ENCODE peak calls at places on chromosome 11, in nine cellular contexts. One of them, this sample, is unnamed.

GRCh38 chr11:128467610-128468041 is 119.7 kb downstream of the ETS1 start:
- DNase-seq in endodermal cell: no peak
- DNase-seq in AG04449: peak
- DNase-seq in CD14-positive monocyte: no peak
- DNase-seq in AG10803: peak
- DNase-seq in cardiac muscle cell: peak
- DNase-seq in type B pancreatic cell: no peak
- DNase-seq in Calu3: peak
- DNase-seq in right atrium auricular region: peak
- DNase-seq in this sample: no peak

GRCh38 chr11:103920449-103920848 is 116.0 kb upstream of the DDI1 start:
- DNase-seq in endodermal cell: no peak
- DNase-seq in AG04449: no peak
- DNase-seq in CD14-positive monocyte: no peak
- DNase-seq in AG10803: peak
- DNase-seq in cardiac muscle cell: no peak
- DNase-seq in type B pancreatic cell: no peak
- DNase-seq in Calu3: no peak
- DNase-seq in right atrium auricular region: no peak
- DNase-seq in this sample: no peak

GRCh38 chr11:85889676-85890579 is 34.7 kb downstream of the CCDC83 start:
- DNase-seq in endodermal cell: peak
- DNase-seq in AG04449: peak
- DNase-seq in CD14-positive monocyte: no peak
- DNase-seq in AG10803: peak
- DNase-seq in cardiac muscle cell: peak
- DNase-seq in type B pancreatic cell: no peak
- DNase-seq in Calu3: peak
- DNase-seq in right atrium auricular region: no peak
- DNase-seq in this sample: no peak

GRCh38 chr11:47480762-47481161 is 31.8 kb upstream of the RAPSN start:
- DNase-seq in endodermal cell: no peak
- DNase-seq in AG04449: no peak
- DNase-seq in CD14-positive monocyte: no peak
- DNase-seq in AG10803: no peak
- DNase-seq in cardiac muscle cell: no peak
- DNase-seq in type B pancreatic cell: no peak
- DNase-seq in Calu3: no peak
- DNase-seq in right atrium auricular region: no peak
- DNase-seq in this sample: no peak

GRCh38 chr11:1863352-1864215 is 10.7 kb downstream of the LSP1 start:
- DNase-seq in endodermal cell: peak
- DNase-seq in AG04449: peak
- DNase-seq in CD14-positive monocyte: peak
- DNase-seq in AG10803: peak
- DNase-seq in cardiac muscle cell: peak
- DNase-seq in type B pancreatic cell: no peak
- DNase-seq in Calu3: peak
- DNase-seq in right atrium auricular region: peak
- DNase-seq in this sample: no peak

GRCh38 chr11:99316761-99317475 is 296.2 kb downstream of the CNTN5 start:
- DNase-seq in endodermal cell: no peak
- DNase-seq in AG04449: no peak
- DNase-seq in CD14-positive monocyte: no peak
- DNase-seq in AG10803: peak
- DNase-seq in cardiac muscle cell: peak
- DNase-seq in type B pancreatic cell: no peak
- DNase-seq in Calu3: no peak
- DNase-seq in right atrium auricular region: no peak
- DNase-seq in this sample: no peak

GRCh38 chr11:34909955-34910354 is 6.2 kb downstream of the APIP start:
- DNase-seq in endodermal cell: no peak
- DNase-seq in AG04449: no peak
- DNase-seq in CD14-positive monocyte: no peak
- DNase-seq in AG10803: peak
- DNase-seq in cardiac muscle cell: peak
- DNase-seq in type B pancreatic cell: no peak
- DNase-seq in Calu3: no peak
- DNase-seq in right atrium auricular region: no peak
- DNase-seq in this sample: no peak

GRCh38 chr11:70577258-70577603 is 178.9 kb downstream of the CTTN start:
- DNase-seq in endodermal cell: peak
- DNase-seq in AG04449: no peak
- DNase-seq in CD14-positive monocyte: peak
- DNase-seq in AG10803: no peak
- DNase-seq in cardiac muscle cell: no peak
- DNase-seq in type B pancreatic cell: no peak
- DNase-seq in Calu3: no peak
- DNase-seq in right atrium auricular region: no peak
- DNase-seq in this sample: no peak

GRCh38 chr11:23399995-23400394 is 539.7 kb upstream of the CCDC179 start:
- DNase-seq in endodermal cell: no peak
- DNase-seq in AG04449: no peak
- DNase-seq in CD14-positive monocyte: no peak
- DNase-seq in AG10803: no peak
- DNase-seq in cardiac muscle cell: no peak
- DNase-seq in type B pancreatic cell: no peak
- DNase-seq in Calu3: no peak
- DNase-seq in right atrium auricular region: no peak
- DNase-seq in this sample: no peak

GRCh38 chr11:23403210-23404185 is 543.2 kb upstream of the CCDC179 start:
- DNase-seq in endodermal cell: no peak
- DNase-seq in AG04449: no peak
- DNase-seq in CD14-positive monocyte: no peak
- DNase-seq in AG10803: no peak
- DNase-seq in cardiac muscle cell: no peak
- DNase-seq in type B pancreatic cell: no peak
- DNase-seq in Calu3: no peak
- DNase-seq in right atrium auricular region: no peak
- DNase-seq in this sample: no peak

GRCh38 chr11:23406131-23406819 is 546.0 kb upstream of the CCDC179 start:
- DNase-seq in endodermal cell: peak
- DNase-seq in AG04449: no peak
- DNase-seq in CD14-positive monocyte: no peak
- DNase-seq in AG10803: no peak
- DNase-seq in cardiac muscle cell: no peak
- DNase-seq in type B pancreatic cell: no peak
- DNase-seq in Calu3: no peak
- DNase-seq in right atrium auricular region: no peak
- DNase-seq in this sample: no peak

GRCh38 chr11:23404225-23405160 is 544.2 kb upstream of the CCDC179 start:
- DNase-seq in endodermal cell: no peak
- DNase-seq in AG04449: no peak
- DNase-seq in CD14-positive monocyte: no peak
- DNase-seq in AG10803: no peak
- DNase-seq in cardiac muscle cell: no peak
- DNase-seq in type B pancreatic cell: no peak
- DNase-seq in Calu3: no peak
- DNase-seq in right atrium auricular region: no peak
- DNase-seq in this sample: peak

GRCh38 chr11:23405350-23405937 is 545.2 kb upstream of the CCDC179 start:
- DNase-seq in endodermal cell: no peak
- DNase-seq in AG04449: no peak
- DNase-seq in CD14-positive monocyte: no peak
- DNase-seq in AG10803: no peak
- DNase-seq in cardiac muscle cell: no peak
- DNase-seq in type B pancreatic cell: peak
- DNase-seq in Calu3: no peak
- DNase-seq in right atrium auricular region: no peak
- DNase-seq in this sample: no peak
- TF ChIP-seq CTCF in endodermal cell: no peak
- TF ChIP-seq CTCF in AG04449: no peak
- TF ChIP-seq CTCF in CD14-positive monocyte: no peak
- TF ChIP-seq CTCF in AG10803: no peak
- TF ChIP-seq CTCF in cardiac muscle cell: no peak
- TF ChIP-seq CTCF in type B pancreatic cell: no peak
- TF ChIP-seq CTCF in Calu3: no peak
- TF ChIP-seq CTCF in right atrium auricular region: no peak
- TF ChIP-seq CTCF in this sample: no peak

DNA sequence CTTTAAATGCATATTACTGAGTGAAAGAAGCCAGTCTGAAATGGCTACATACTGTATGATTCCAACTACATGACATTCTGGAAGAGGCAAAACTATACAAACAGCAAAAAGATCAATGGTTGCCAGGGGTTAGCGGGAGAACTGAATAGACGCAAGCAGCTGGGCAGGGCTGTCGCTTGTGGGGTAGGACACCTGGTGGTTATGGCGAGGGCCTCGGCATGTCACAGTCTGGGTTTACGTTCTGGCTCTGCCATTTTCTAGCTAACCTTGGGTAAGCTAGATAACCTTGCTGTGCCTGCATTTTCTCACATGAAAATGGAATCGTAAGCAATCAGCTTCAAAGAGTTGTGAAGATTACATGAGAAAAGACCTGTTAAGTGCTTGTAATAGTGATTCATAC is 55.2 kb upstream of the SYT13 start:
- DNase-seq in endodermal cell: peak
- DNase-seq in AG04449: no peak
- DNase-seq in CD14-positive monocyte: no peak
- DNase-seq in AG10803: no peak
- DNase-seq in cardiac muscle cell: no peak
- DNase-seq in type B pancreatic cell: peak
- DNase-seq in Calu3: no peak
- DNase-seq in right atrium auricular region: no peak
- DNase-seq in this sample: no peak
- TF ChIP-seq CTCF in endodermal cell: peak
- TF ChIP-seq CTCF in AG04449: no peak
- TF ChIP-seq CTCF in CD14-positive monocyte: no peak
- TF ChIP-seq CTCF in AG10803: no peak
- TF ChIP-seq CTCF in cardiac muscle cell: no peak
- TF ChIP-seq CTCF in type B pancreatic cell: no peak
- TF ChIP-seq CTCF in Calu3: no peak
- TF ChIP-seq CTCF in right atrium auricular region: no peak
- TF ChIP-seq CTCF in this sample: no peak

GRCh38 chr11:116712428-116712827 is 60.4 kb downstream of the BUD13 start:
- DNase-seq in endodermal cell: no peak
- DNase-seq in AG04449: no peak
- DNase-seq in CD14-positive monocyte: no peak
- DNase-seq in AG10803: no peak
- DNase-seq in cardiac muscle cell: no peak
- DNase-seq in type B pancreatic cell: no peak
- DNase-seq in Calu3: no peak
- DNase-seq in right atrium auricular region: no peak
- DNase-seq in this sample: no peak

GRCh38 chr11:116714902-116715301 is 57.9 kb downstream of the BUD13 start:
- DNase-seq in endodermal cell: no peak
- DNase-seq in AG04449: no peak
- DNase-seq in CD14-positive monocyte: no peak
- DNase-seq in AG10803: no peak
- DNase-seq in cardiac muscle cell: no peak
- DNase-seq in type B pancreatic cell: no peak
- DNase-seq in Calu3: no peak
- DNase-seq in right atrium auricular region: no peak
- DNase-seq in this sample: no peak

GRCh38 chr11:116719102-116719501 is 53.7 kb downstream of the BUD13 start:
- DNase-seq in endodermal cell: no peak
- DNase-seq in AG04449: no peak
- DNase-seq in CD14-positive monocyte: no peak
- DNase-seq in AG10803: no peak
- DNase-seq in cardiac muscle cell: no peak
- DNase-seq in type B pancreatic cell: no peak
- DNase-seq in Calu3: no peak
- DNase-seq in right atrium auricular region: no peak
- DNase-seq in this sample: no peak

GRCh38 chr11:116716617-116717016 is 56.2 kb downstream of the BUD13 start:
- DNase-seq in endodermal cell: no peak
- DNase-seq in AG04449: no peak
- DNase-seq in CD14-positive monocyte: no peak
- DNase-seq in AG10803: no peak
- DNase-seq in cardiac muscle cell: no peak
- DNase-seq in type B pancreatic cell: no peak
- DNase-seq in Calu3: no peak
- DNase-seq in right atrium auricular region: no peak
- DNase-seq in this sample: no peak

DNA sequence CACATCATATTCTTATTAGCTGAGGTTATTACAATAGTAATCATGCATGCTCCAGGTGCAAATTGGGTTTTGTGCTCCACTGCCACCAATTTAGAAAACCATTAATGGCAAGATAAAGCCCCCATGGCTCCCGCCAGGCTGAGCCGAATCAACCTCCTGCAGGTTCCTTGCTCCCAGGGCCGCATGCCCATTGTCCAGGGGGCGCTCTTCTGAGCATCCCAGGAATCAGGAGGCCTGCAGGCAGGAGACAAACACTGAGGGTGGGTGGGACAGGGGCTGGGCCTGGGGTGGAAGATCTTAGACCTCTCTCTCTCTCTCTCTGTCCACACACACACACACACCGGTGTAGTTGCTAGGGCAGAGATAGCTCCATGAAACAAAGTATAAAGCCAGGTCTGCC is 57.4 kb downstream of the BUD13 start:
- DNase-seq in endodermal cell: peak
- DNase-seq in AG04449: no peak
- DNase-seq in CD14-positive monocyte: no peak
- DNase-seq in AG10803: no peak
- DNase-seq in cardiac muscle cell: no peak
- DNase-seq in type B pancreatic cell: no peak
- DNase-seq in Calu3: no peak
- DNase-seq in right atrium auricular region: no peak
- DNase-seq in this sample: no peak
- TF ChIP-seq CTCF in endodermal cell: peak
- TF ChIP-seq CTCF in AG04449: no peak
- TF ChIP-seq CTCF in CD14-positive monocyte: no peak
- TF ChIP-seq CTCF in AG10803: no peak
- TF ChIP-seq CTCF in cardiac muscle cell: no peak
- TF ChIP-seq CTCF in type B pancreatic cell: no peak
- TF ChIP-seq CTCF in Calu3: no peak
- TF ChIP-seq CTCF in right atrium auricular region: no peak
- TF ChIP-seq CTCF in this sample: no peak

GRCh38 chr11:17859552-17859951 is 125.0 kb downstream of the KCNC1 start:
- DNase-seq in endodermal cell: no peak
- DNase-seq in AG04449: no peak
- DNase-seq in CD14-positive monocyte: no peak
- DNase-seq in AG10803: peak
- DNase-seq in cardiac muscle cell: no peak
- DNase-seq in type B pancreatic cell: no peak
- DNase-seq in Calu3: no peak
- DNase-seq in right atrium auricular region: no peak
- DNase-seq in this sample: no peak

GRCh38 chr11:17861036-17861755 is 126.6 kb downstream of the KCNC1 start:
- DNase-seq in endodermal cell: no peak
- DNase-seq in AG04449: no peak
- DNase-seq in CD14-positive monocyte: no peak
- DNase-seq in AG10803: no peak
- DNase-seq in cardiac muscle cell: no peak
- DNase-seq in type B pancreatic cell: no peak
- DNase-seq in Calu3: no peak
- DNase-seq in right atrium auricular region: no peak
- DNase-seq in this sample: no peak

GRCh38 chr11:17865765-17866428 is 131.3 kb downstream of the KCNC1 start:
- DNase-seq in endodermal cell: no peak
- DNase-seq in AG04449: no peak
- DNase-seq in CD14-positive monocyte: no peak
- DNase-seq in AG10803: peak
- DNase-seq in cardiac muscle cell: no peak
- DNase-seq in type B pancreatic cell: no peak
- DNase-seq in Calu3: no peak
- DNase-seq in right atrium auricular region: no peak
- DNase-seq in this sample: no peak

GRCh38 chr11:17867346-17867745 is 132.8 kb downstream of the KCNC1 start:
- DNase-seq in endodermal cell: no peak
- DNase-seq in AG04449: no peak
- DNase-seq in CD14-positive monocyte: no peak
- DNase-seq in AG10803: no peak
- DNase-seq in cardiac muscle cell: no peak
- DNase-seq in type B pancreatic cell: no peak
- DNase-seq in Calu3: no peak
- DNase-seq in right atrium auricular region: no peak
- DNase-seq in this sample: no peak

GRCh38 chr11:17864478-17864941 is 129.9 kb downstream of the KCNC1 start:
- DNase-seq in endodermal cell: peak
- DNase-seq in AG04449: no peak
- DNase-seq in CD14-positive monocyte: no peak
- DNase-seq in AG10803: no peak
- DNase-seq in cardiac muscle cell: no peak
- DNase-seq in type B pancreatic cell: no peak
- DNase-seq in Calu3: peak
- DNase-seq in right atrium auricular region: no peak
- DNase-seq in this sample: no peak
- TF ChIP-seq CTCF in endodermal cell: peak
- TF ChIP-seq CTCF in AG04449: peak
- TF ChIP-seq CTCF in CD14-positive monocyte: no peak
- TF ChIP-seq CTCF in AG10803: peak
- TF ChIP-seq CTCF in cardiac muscle cell: peak
- TF ChIP-seq CTCF in type B pancreatic cell: peak
- TF ChIP-seq CTCF in Calu3: peak
- TF ChIP-seq CTCF in right atrium auricular region: peak
- TF ChIP-seq CTCF in this sample: no peak